ENCODE peak calls at places on chromosomes 3 and 15, in four cellular contexts. L is HepG2, G is H1, E is GM12878. B is an unnamed sample.

GRCh38 chr3:63961891-63962290 is 49.7 kb upstream of the SCAANT1 start:
- DNase-seq in E (no peak), G (no peak), L (peak; percentile 52), B (peak; percentile 24)

GRCh38 chr3:43153189-43154083 is 47.6 kb upstream of the POMGNT2 start:
- DNase-seq in L (no peak), E (no peak), G (no peak), B (no peak)

GRCh38 chr3:156682491-156682890 is 8.1 kb downstream of the TIPARP start:
- DNase-seq in L (no peak), G (no peak), E (no peak), B (no peak)

GRCh38 chr3:119276657-119277056 is 17.5 kb upstream of the ARHGAP31 start:
- DNase-seq in G (no peak), L (no peak), E (no peak), B (no peak)

GRCh38 chr15:73936181-73936580 is 9.9 kb downstream of the LOXL1 start:
- DNase-seq in G (no peak), L (no peak), E (no peak), B (no peak)

GRCh38 chr3:189673535-189673934 is 42.3 kb downstream of the TP63 start:
- DNase-seq in E (peak; percentile 42), G (no peak), L (no peak), B (no peak)

GRCh38 chr15:66651198-66651597 is 50.8 kb upstream of the SMAD6 start:
- DNase-seq in G (no peak), E (no peak), L (no peak), B (no peak)

GRCh38 chr3:186788482-186789370 is 5.3 kb downstream of the EIF4A2 start:
- DNase-seq in G (no peak), L (no peak), E (no peak), B (no peak)

GRCh38 chr3:64502284-64502683 is 185.5 kb downstream of the ADAMTS9 start:
- DNase-seq in L (no peak), G (no peak), E (no peak), B (no peak)

GRCh38 chr15:71683401-71684274 is 126.7 kb upstream of the NR2E3 start:
- DNase-seq in E (no peak), L (no peak), G (no peak), B (no peak)

GRCh38 chr3:48058089-48058488 is 41.9 kb upstream of the MAP4 start:
- DNase-seq in G (no peak), E (no peak), L (no peak), B (no peak)

GRCh38 chr3:125194849-125195601 is 17.5 kb downstream of the SLC12A8 start:
- DNase-seq in E (no peak), L (no peak), G (no peak), B (no peak)

GRCh38 chr3:146223401-146224373 is 27.2 kb downstream of the PLSCR4 start:
- DNase-seq in E (no peak), L (peak; percentile 62), G (no peak), B (no peak)

GRCh38 chr3:99910752-99911151 is 93.1 kb downstream of the CMSS1 start:
- DNase-seq in L (no peak), E (no peak), G (no peak), B (no peak)

GRCh38 chr3:15645740-15646490 is 44.4 kb downstream of the BTD start:
- DNase-seq in L (no peak), G (no peak), E (no peak), B (no peak)

GRCh38 chr3:133441867-133442270 is 42.0 kb downstream of the BFSP2 start:
- DNase-seq in G (no peak), E (no peak), L (no peak), B (no peak)

GRCh38 chr3:47096955-47097354 is 67.0 kb downstream of the SETD2 start:
- DNase-seq in E (no peak), L (no peak), G (no peak), B (no peak)

GRCh38 chr3:196174652-196175051 is 36.5 kb downstream of the ZDHHC19 start:
- DNase-seq in G (no peak), E (no peak), L (no peak), B (no peak)

GRCh38 chr3:61841111-61841845 is 279.9 kb downstream of the PTPRG start:
- DNase-seq in G (no peak), L (no peak), E (no peak), B (no peak)

GRCh38 chr15:37425541-37425940 is 325.2 kb upstream of the MEIS2 start:
- DNase-seq in E (no peak), G (no peak), L (no peak), B (no peak)
- TF ChIP-seq HDAC6 in E (no peak), G (no peak), L (no peak), B (no peak)

GRCh38 chr3:170436697-170437096 is 18.0 kb downstream of the CLDN11 start:
- DNase-seq in E (no peak), G (no peak), L (no peak), B (no peak)
- TF ChIP-seq HDAC6 in E (no peak), G (no peak), L (no peak), B (no peak)

DNA sequence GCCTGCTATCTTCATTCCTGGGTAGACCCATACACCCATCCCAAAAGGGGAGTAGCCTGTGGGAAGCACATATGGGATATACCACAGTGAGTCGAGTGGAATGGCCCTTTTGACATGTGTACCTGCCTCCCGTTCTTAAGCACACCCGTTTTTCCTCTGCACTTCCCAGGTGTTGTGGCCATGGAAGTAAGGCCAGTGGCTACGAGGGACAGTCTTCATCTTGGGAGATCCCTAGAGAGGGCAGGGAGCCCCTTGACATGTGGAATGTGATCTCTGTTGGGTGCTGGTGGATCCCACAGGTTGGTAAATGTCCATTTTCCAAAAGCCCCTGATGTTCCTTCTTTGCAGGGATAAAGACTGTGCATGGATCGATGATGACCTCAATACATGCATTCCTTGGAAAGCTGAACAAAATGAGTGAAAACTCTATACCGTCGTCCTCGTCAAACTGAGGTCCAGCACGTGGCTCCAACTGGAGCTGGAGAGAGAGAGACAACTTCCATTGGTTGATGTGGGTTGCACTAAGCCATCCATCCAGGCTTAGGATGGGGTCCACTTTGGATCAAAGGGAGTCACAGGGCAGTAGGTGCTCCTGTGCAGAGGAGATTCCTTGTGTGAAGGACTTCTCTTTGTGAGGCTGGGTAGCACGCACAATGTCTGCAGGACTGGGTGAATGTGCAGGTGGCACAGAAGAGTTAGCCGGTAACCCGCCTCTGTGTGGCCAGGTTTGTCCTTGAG is 136.8 kb downstream of the SNRPN start:
- DNase-seq in G (no peak), L (no peak), E (no peak), B (no peak)
- TF ChIP-seq HDAC6 in G (no peak), L (no peak), E (no peak), B (no peak)

GRCh38 chr15:57213783-57214366 is 162.4 kb upstream of the CGNL1 start:
- DNase-seq in E (no peak), L (peak; percentile 41), G (no peak), B (no peak)
- TF ChIP-seq HDAC6 in E (no peak), L (no peak), G (no peak), B (no peak)

GRCh38 chr15:68542771-68543544 is 35.8 kb upstream of the CORO2B start:
- DNase-seq in G (no peak), E (no peak), L (peak; percentile 32), B (no peak)

GRCh38 chr15:68550004-68550403 is 28.8 kb upstream of the CORO2B start:
- DNase-seq in L (no peak), E (no peak), G (no peak), B (no peak)

GRCh38 chr15:68548375-68548774 is 30.4 kb upstream of the CORO2B start:
- DNase-seq in L (no peak), G (no peak), E (no peak), B (no peak)

GRCh38 chr15:68543546-68544008 is 35.2 kb upstream of the CORO2B start:
- DNase-seq in G (no peak), E (no peak), L (no peak), B (no peak)

DNA sequence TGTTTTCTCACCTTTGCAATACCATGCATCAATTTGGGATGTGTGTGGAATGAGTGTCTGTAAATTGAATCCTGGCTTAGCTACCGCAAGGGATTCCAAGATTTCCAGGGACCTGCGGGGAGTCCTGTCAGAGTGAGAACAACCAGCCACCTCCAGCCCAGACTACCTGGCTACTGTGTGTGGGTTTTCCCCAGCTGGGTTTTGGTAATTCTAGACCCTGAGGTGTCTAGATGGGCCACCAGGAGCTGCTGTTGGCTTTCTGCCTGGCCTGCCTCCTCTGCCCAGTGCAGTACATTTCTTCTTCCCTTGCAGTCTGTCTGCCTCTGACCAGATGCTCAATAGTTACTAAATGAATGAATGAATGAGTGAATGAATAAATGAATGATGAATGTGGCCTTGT is 32.5 kb upstream of the CORO2B start:
- DNase-seq in G (no peak), E (no peak), L (no peak), B (no peak)
- TF ChIP-seq HDAC6 in G (no peak), E (no peak), L (no peak), B (no peak)